ENCODE peak calls at places on chromosomes 2 and 18, in six cellular contexts. One of them, this sample, is unnamed.

GRCh38 chr18:11989966-11990380 is 8.7 kb downstream of the IMPA2 start:
- DNase-seq in brain microvascular endothelial cell: no peak
- DNase-seq in neuronal stem cell: no peak
- DNase-seq in psoas muscle: peak; percentile 46
- DNase-seq in heart left ventricle: no peak
- DNase-seq in endodermal cell: peak; percentile 65
- DNase-seq in this sample: peak; percentile 83

GRCh38 chr18:11801573-11801972 is 49.6 kb upstream of the CHMP1B start:
- DNase-seq in psoas muscle: no peak
- DNase-seq in brain microvascular endothelial cell: no peak
- DNase-seq in endodermal cell: no peak
- DNase-seq in heart left ventricle: no peak
- DNase-seq in neuronal stem cell: no peak
- DNase-seq in this sample: no peak

GRCh38 chr2:169770991-169771390 is 27.7 kb upstream of the SSB start:
- DNase-seq in heart left ventricle: no peak
- DNase-seq in psoas muscle: no peak
- DNase-seq in neuronal stem cell: no peak
- DNase-seq in brain microvascular endothelial cell: no peak
- DNase-seq in endodermal cell: no peak
- DNase-seq in this sample: no peak

GRCh38 chr2:190352668-190353536 is 9.5 kb downstream of the INPP1 start:
- DNase-seq in psoas muscle: no peak
- DNase-seq in neuronal stem cell: no peak
- DNase-seq in brain microvascular endothelial cell: no peak
- DNase-seq in endodermal cell: no peak
- DNase-seq in heart left ventricle: no peak
- DNase-seq in this sample: no peak

GRCh38 chr2:101758001-101758400 is 60.5 kb downstream of the MAP4K4 start:
- DNase-seq in heart left ventricle: no peak
- DNase-seq in endodermal cell: no peak
- DNase-seq in brain microvascular endothelial cell: no peak
- DNase-seq in psoas muscle: no peak
- DNase-seq in neuronal stem cell: no peak
- DNase-seq in this sample: no peak

GRCh38 chr2:68423966-68424650 is 43.0 kb downstream of the FBXO48 start:
- DNase-seq in brain microvascular endothelial cell: no peak
- DNase-seq in heart left ventricle: no peak
- DNase-seq in neuronal stem cell: no peak
- DNase-seq in endodermal cell: no peak
- DNase-seq in psoas muscle: no peak
- DNase-seq in this sample: no peak

GRCh38 chr2:217897816-217898806 is 104.7 kb downstream of the TNS1 start:
- DNase-seq in neuronal stem cell: no peak
- DNase-seq in heart left ventricle: peak; percentile 60
- DNase-seq in psoas muscle: peak; percentile 62
- DNase-seq in endodermal cell: peak; percentile 61
- DNase-seq in brain microvascular endothelial cell: no peak
- DNase-seq in this sample: peak; percentile 68

GRCh38 chr2:127386246-127386645 is 1.5 kb downstream of the MAP3K2 start:
- DNase-seq in psoas muscle: no peak
- DNase-seq in heart left ventricle: no peak
- DNase-seq in endodermal cell: no peak
- DNase-seq in neuronal stem cell: no peak
- DNase-seq in brain microvascular endothelial cell: no peak
- DNase-seq in this sample: no peak

GRCh38 chr2:108994250-108994649 is 5.2 kb upstream of the EDAR start:
- DNase-seq in heart left ventricle: no peak
- DNase-seq in psoas muscle: no peak
- DNase-seq in brain microvascular endothelial cell: no peak
- DNase-seq in endodermal cell: no peak
- DNase-seq in neuronal stem cell: no peak
- DNase-seq in this sample: no peak

GRCh38 chr18:29862824-29863223 is 1179.7 kb downstream of the DSC3 start:
- DNase-seq in endodermal cell: no peak
- DNase-seq in heart left ventricle: no peak
- DNase-seq in neuronal stem cell: no peak
- DNase-seq in psoas muscle: no peak
- DNase-seq in brain microvascular endothelial cell: no peak
- DNase-seq in this sample: peak; percentile 7

GRCh38 chr2:234003972-234004617 is 46.4 kb upstream of the SPP2 start:
- DNase-seq in endodermal cell: peak; percentile 57
- DNase-seq in brain microvascular endothelial cell: peak; percentile 94
- DNase-seq in heart left ventricle: no peak
- DNase-seq in psoas muscle: peak; percentile 53
- DNase-seq in neuronal stem cell: no peak
- DNase-seq in this sample: no peak

GRCh38 chr2:233489143-233489542 is 77.4 kb downstream of the USP40 start:
- DNase-seq in heart left ventricle: no peak
- DNase-seq in endodermal cell: no peak
- DNase-seq in neuronal stem cell: no peak
- DNase-seq in psoas muscle: no peak
- DNase-seq in brain microvascular endothelial cell: no peak
- DNase-seq in this sample: no peak

GRCh38 chr2:106990307-106990706 is 104.3 kb upstream of the ST6GAL2 start:
- DNase-seq in heart left ventricle: no peak
- DNase-seq in brain microvascular endothelial cell: peak; percentile 98
- DNase-seq in endodermal cell: no peak
- DNase-seq in neuronal stem cell: no peak
- DNase-seq in psoas muscle: no peak
- DNase-seq in this sample: no peak

GRCh38 chr2:70472256-70472905 is 81.2 kb downstream of the TGFA start:
- DNase-seq in endodermal cell: no peak
- DNase-seq in psoas muscle: no peak
- DNase-seq in neuronal stem cell: no peak
- DNase-seq in heart left ventricle: no peak
- DNase-seq in brain microvascular endothelial cell: no peak
- DNase-seq in this sample: no peak

GRCh38 chr18:48729421-48729820 is 190.6 kb downstream of the CTIF start:
- DNase-seq in heart left ventricle: no peak
- DNase-seq in endodermal cell: no peak
- DNase-seq in psoas muscle: no peak
- DNase-seq in brain microvascular endothelial cell: peak; percentile 67
- DNase-seq in neuronal stem cell: no peak
- DNase-seq in this sample: no peak

GRCh38 chr2:84808279-84808678 is 72.6 kb downstream of the TRABD2A start:
- DNase-seq in heart left ventricle: no peak
- DNase-seq in brain microvascular endothelial cell: no peak
- DNase-seq in endodermal cell: no peak
- DNase-seq in psoas muscle: no peak
- DNase-seq in neuronal stem cell: no peak
- DNase-seq in this sample: no peak

GRCh38 chr2:10764101-10764785 is 42.8 kb downstream of the ATP6V1C2 start:
- DNase-seq in endodermal cell: no peak
- DNase-seq in psoas muscle: no peak
- DNase-seq in brain microvascular endothelial cell: no peak
- DNase-seq in neuronal stem cell: no peak
- DNase-seq in heart left ventricle: no peak
- DNase-seq in this sample: no peak

GRCh38 chr18:48927286-48928080 is 23.3 kb downstream of the SMAD7 start:
- DNase-seq in neuronal stem cell: no peak
- DNase-seq in brain microvascular endothelial cell: no peak
- DNase-seq in endodermal cell: no peak
- DNase-seq in psoas muscle: no peak
- DNase-seq in heart left ventricle: no peak
- DNase-seq in this sample: no peak

GRCh38 chr2:100178864-100179263 is 36.5 kb upstream of the AFF3 start:
- DNase-seq in endodermal cell: no peak
- DNase-seq in brain microvascular endothelial cell: no peak
- DNase-seq in psoas muscle: no peak
- DNase-seq in neuronal stem cell: no peak
- DNase-seq in heart left ventricle: no peak
- DNase-seq in this sample: no peak

GRCh38 chr2:105518897-105519296 is 120.0 kb upstream of the FHL2 start:
- DNase-seq in brain microvascular endothelial cell: no peak
- DNase-seq in psoas muscle: no peak
- DNase-seq in heart left ventricle: peak; percentile 11
- DNase-seq in endodermal cell: no peak
- DNase-seq in neuronal stem cell: no peak
- DNase-seq in this sample: peak; percentile 50

GRCh38 chr2:85705680-85706039 is 11.5 kb downstream of the GNLY start:
- DNase-seq in psoas muscle: peak; percentile 48
- DNase-seq in heart left ventricle: no peak
- DNase-seq in endodermal cell: no peak
- DNase-seq in brain microvascular endothelial cell: peak; percentile 81
- DNase-seq in neuronal stem cell: no peak
- DNase-seq in this sample: no peak

GRCh38 chr2:26144953-26145680 is 27.8 kb upstream of the GAREM2 start:
- DNase-seq in endodermal cell: peak; percentile 90
- DNase-seq in neuronal stem cell: peak; percentile 59
- DNase-seq in psoas muscle: peak; percentile 59
- DNase-seq in heart left ventricle: peak; percentile 43
- DNase-seq in brain microvascular endothelial cell: peak; percentile 39
- DNase-seq in this sample: peak; percentile 75

GRCh38 chr2:63053889-63054725 is 3.5 kb downstream of the OTX1 start:
- DNase-seq in neuronal stem cell: peak; percentile 30
- DNase-seq in heart left ventricle: no peak
- DNase-seq in psoas muscle: peak; percentile 8
- DNase-seq in endodermal cell: peak; percentile 95
- DNase-seq in brain microvascular endothelial cell: no peak
- DNase-seq in this sample: peak; percentile 91

GRCh38 chr18:44051088-44051487 is 629.6 kb upstream of the SETBP1 start:
- DNase-seq in neuronal stem cell: peak; percentile 6
- DNase-seq in brain microvascular endothelial cell: no peak
- DNase-seq in heart left ventricle: no peak
- DNase-seq in endodermal cell: no peak
- DNase-seq in psoas muscle: no peak
- DNase-seq in this sample: no peak

GRCh38 chr2:30208453-30208852 is 22.9 kb upstream of the LBH start:
- DNase-seq in psoas muscle: peak; percentile 51
- DNase-seq in heart left ventricle: peak; percentile 73
- DNase-seq in endodermal cell: peak; percentile 88
- DNase-seq in brain microvascular endothelial cell: peak; percentile 61
- DNase-seq in neuronal stem cell: peak; percentile 59
- DNase-seq in this sample: peak; percentile 75

GRCh38 chr2:48120112-48120511 is 213.8 kb upstream of the FBXO11 start:
- DNase-seq in heart left ventricle: no peak
- DNase-seq in neuronal stem cell: no peak
- DNase-seq in endodermal cell: no peak
- DNase-seq in brain microvascular endothelial cell: no peak
- DNase-seq in psoas muscle: no peak
- DNase-seq in this sample: no peak

GRCh38 chr18:24656571-24656971 is 196.1 kb downstream of the HRH4 start:
- DNase-seq in psoas muscle: no peak
- DNase-seq in endodermal cell: no peak
- DNase-seq in brain microvascular endothelial cell: no peak
- DNase-seq in heart left ventricle: no peak
- DNase-seq in neuronal stem cell: no peak
- DNase-seq in this sample: no peak

DNA sequence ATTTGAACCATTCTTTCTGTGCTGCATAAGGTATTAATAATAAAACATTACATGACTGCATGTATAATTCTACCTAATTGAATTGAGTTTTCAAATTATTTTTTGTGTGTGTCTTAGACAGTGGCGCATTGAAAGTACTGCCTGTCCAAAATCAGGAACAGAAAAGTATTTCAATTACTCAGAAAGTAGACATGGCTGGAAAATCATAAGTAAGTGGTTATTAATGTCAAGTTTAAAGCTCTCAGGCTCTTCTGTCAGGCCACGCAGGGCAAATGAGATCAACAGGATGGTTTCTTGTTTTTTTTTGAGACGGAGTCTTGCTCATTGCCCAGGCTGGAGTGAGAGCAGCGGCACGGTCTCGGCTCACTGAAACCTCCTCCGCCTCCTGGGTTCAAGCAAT is 32.4 kb upstream of the DARS1 start:
- DNase-seq in neuronal stem cell: no peak
- DNase-seq in psoas muscle: no peak
- DNase-seq in heart left ventricle: no peak
- DNase-seq in endodermal cell: no peak
- DNase-seq in brain microvascular endothelial cell: no peak
- DNase-seq in this sample: no peak
- H3K27me3 ChIP-seq in neuronal stem cell: no peaks in the 10 kb centered on the region
- H3K27me3 ChIP-seq in psoas muscle: no peaks in the 10 kb centered on the region
- H3K27me3 ChIP-seq in heart left ventricle: no peaks in the 10 kb centered on the region
- H3K27me3 ChIP-seq in endodermal cell: no peaks in the 10 kb centered on the region
- H3K27me3 ChIP-seq in brain microvascular endothelial cell: no peaks in the 10 kb centered on the region
- H3K27me3 ChIP-seq in this sample: no peaks in the 10 kb centered on the region

DNA sequence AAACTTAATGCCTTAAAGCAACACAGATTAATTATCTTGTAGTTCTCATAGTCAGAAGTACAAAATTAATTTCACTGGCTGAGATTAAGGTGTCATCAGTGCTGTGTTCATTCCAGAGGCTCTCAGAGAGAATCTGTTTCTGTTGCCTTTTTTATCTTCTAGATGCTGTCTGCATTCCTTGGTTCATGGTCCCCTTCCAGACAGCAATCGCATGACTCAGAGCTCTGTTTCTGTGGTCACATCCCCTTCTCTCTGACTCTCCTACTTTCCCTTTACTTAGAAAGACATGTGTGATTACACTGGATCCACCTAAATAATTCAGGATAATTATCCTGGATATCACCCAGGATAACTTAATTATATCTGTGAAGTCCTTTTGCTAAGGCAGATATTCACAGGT is 148.6 kb downstream of the MAIP1 start:
- DNase-seq in endodermal cell: no peak
- DNase-seq in brain microvascular endothelial cell: peak; percentile 84
- DNase-seq in heart left ventricle: no peak
- DNase-seq in neuronal stem cell: no peak
- DNase-seq in psoas muscle: no peak
- DNase-seq in this sample: no peak
- H3K4me3 ChIP-seq in endodermal cell: no peak overlapping the region
- H3K4me3 ChIP-seq in brain microvascular endothelial cell: no peak overlapping the region
- H3K4me3 ChIP-seq in heart left ventricle: no peak overlapping the region
- H3K4me3 ChIP-seq in neuronal stem cell: no peak overlapping the region
- H3K4me3 ChIP-seq in psoas muscle: no peak overlapping the region
- H3K4me3 ChIP-seq in this sample: no peak overlapping the region

GRCh38 chr2:239177325-239177724 is 223.5 kb downstream of the HDAC4 start:
- DNase-seq in neuronal stem cell: no peak
- DNase-seq in endodermal cell: no peak
- DNase-seq in heart left ventricle: no peak
- DNase-seq in psoas muscle: no peak
- DNase-seq in brain microvascular endothelial cell: no peak
- DNase-seq in this sample: no peak
- H3K27me3 ChIP-seq in neuronal stem cell: no peaks in the 10 kb centered on the region
- H3K27me3 ChIP-seq in endodermal cell: no peaks in the 10 kb centered on the region
- H3K27me3 ChIP-seq in heart left ventricle: no peaks in the 10 kb centered on the region
- H3K27me3 ChIP-seq in psoas muscle: no peaks in the 10 kb centered on the region
- H3K27me3 ChIP-seq in brain microvascular endothelial cell: no peaks in the 10 kb centered on the region
- H3K27me3 ChIP-seq in this sample: no peaks in the 10 kb centered on the region

DNA sequence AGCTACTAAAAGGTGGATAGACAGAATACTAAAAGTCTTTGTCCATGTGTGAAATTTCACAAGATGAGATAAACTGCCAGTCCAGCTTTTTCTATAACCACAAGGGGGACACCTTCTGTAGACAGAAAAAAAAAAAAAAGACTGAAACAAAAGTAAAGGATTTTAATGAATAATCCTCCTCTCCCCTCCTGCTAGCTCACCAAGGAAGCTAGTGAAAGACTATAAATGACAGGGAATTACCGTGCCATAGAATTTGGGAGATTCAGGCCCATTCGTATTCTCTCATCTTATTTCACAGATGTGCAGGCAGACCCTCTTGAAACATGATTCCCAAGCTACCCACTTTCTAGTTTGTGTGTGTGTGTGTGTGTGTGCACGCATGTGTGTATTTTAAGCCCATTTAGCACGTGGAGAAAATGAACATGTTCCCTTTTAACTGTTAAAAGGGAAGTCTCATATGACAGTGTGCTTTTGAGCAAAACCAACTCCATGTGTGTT is 36.3 kb upstream of the SLC8A1 start:
- DNase-seq in psoas muscle: no peak
- DNase-seq in heart left ventricle: no peak
- DNase-seq in endodermal cell: no peak
- DNase-seq in brain microvascular endothelial cell: peak; percentile 41
- DNase-seq in neuronal stem cell: peak; percentile 44
- DNase-seq in this sample: no peak
- H3K4me3 ChIP-seq in psoas muscle: no peak overlapping the region
- H3K4me3 ChIP-seq in heart left ventricle: peak overlapping the region; percentile 58
- H3K4me3 ChIP-seq in endodermal cell: no peak overlapping the region
- H3K4me3 ChIP-seq in brain microvascular endothelial cell: no peak overlapping the region
- H3K4me3 ChIP-seq in neuronal stem cell: no peak overlapping the region
- H3K4me3 ChIP-seq in this sample: no peak overlapping the region

This sample was measured in H7.